ENCODE peak calls at places on chromosomes 2 and 18, in seven cellular contexts. Q is tibial nerve, P is astrocyte, T is fibroblast of lung, U is cardiac muscle cell, Z is HCT116, K is stomach. L is an unnamed sample.

GRCh38 chr2:223786236-223786635 is 51.1 kb downstream of the AP1S3 start:
- DNase-seq in Q (no peak), P (no peak), T (no peak), U (no peak), Z (no peak), K (no peak), L (no peak)

GRCh38 chr2:109507217-109507616 is 106.5 kb downstream of the SEPTIN10 start:
- DNase-seq in Q (no peak), P (no peak), T (no peak), U (no peak), Z (no peak), K (no peak), L (no peak)

GRCh38 chr2:142037051-142037450 is 93.8 kb downstream of the LRP1B start:
- DNase-seq in Q (no peak), P (peak; percentile 80), T (no peak), U (no peak), Z (no peak), K (no peak), L (no peak)

GRCh38 chr2:23700627-23701026 is 226.3 kb downstream of the ATAD2B start:
- DNase-seq in Q (no peak), P (no peak), T (no peak), U (no peak), Z (no peak), K (no peak), L (peak; percentile 16)

GRCh38 chr2:241309684-241310117 is 5.8 kb downstream of the HDLBP start:
- DNase-seq in Q (no peak), P (peak; percentile 74), T (peak; percentile 26), U (peak; percentile 38), Z (no peak), K (peak; percentile 38), L (no peak)

GRCh38 chr2:53211201-53211774 is 556.3 kb upstream of the CHAC2 start:
- DNase-seq in Q (no peak), P (no peak), T (no peak), U (no peak), Z (no peak), K (no peak), L (no peak)

GRCh38 chr18:44887227-44887631 is 206.5 kb downstream of the SETBP1 start:
- DNase-seq in Q (no peak), P (peak; percentile 74), T (no peak), U (peak; percentile 67), Z (no peak), K (peak; percentile 72), L (peak; percentile 79)

GRCh38 chr18:74255022-74255658 is 36.6 kb downstream of the CYB5A start:
- DNase-seq in Q (no peak), P (peak; percentile 56), T (peak; percentile 82), U (peak; percentile 39), Z (no peak), K (peak; percentile 59), L (no peak)

GRCh38 chr2:206736935-206737334 is 18.7 kb upstream of the DYTN start:
- DNase-seq in Q (no peak), P (no peak), T (no peak), U (no peak), Z (no peak), K (no peak), L (no peak)

GRCh38 chr2:46323671-46324207 is 26.5 kb downstream of the EPAS1 start:
- DNase-seq in Q (no peak), P (no peak), T (no peak), U (no peak), Z (no peak), K (no peak), L (no peak)

GRCh38 chr18:48339692-48340091 is 69.5 kb downstream of the ZBTB7C start:
- DNase-seq in Q (no peak), P (no peak), T (no peak), U (no peak), Z (no peak), K (no peak), L (no peak)

GRCh38 chr2:119841550-119841949 is 81.8 kb downstream of the PTPN4 start:
- DNase-seq in Q (no peak), P (no peak), T (peak; percentile 46), U (no peak), Z (no peak), K (no peak), L (no peak)

GRCh38 chr2:239251971-239252370 is 148.8 kb downstream of the HDAC4 start:
- DNase-seq in Q (no peak), P (no peak), T (no peak), U (no peak), Z (no peak), K (no peak), L (no peak)

GRCh38 chr2:52929412-52929811 is 838.2 kb upstream of the CHAC2 start:
- DNase-seq in Q (no peak), P (no peak), T (no peak), U (no peak), Z (no peak), K (no peak), L (no peak)

GRCh38 chr2:9844036-9844483 is 786 bp downstream of the TAF1B start:
- DNase-seq in Q (no peak), P (peak; percentile 30), T (peak; percentile 59), U (peak; percentile 48), Z (no peak), K (no peak), L (no peak)

GRCh38 chr18:12750708-12751502 is 48.1 kb downstream of the PSMG2 start:
- DNase-seq in Q (no peak), P (no peak), T (no peak), U (no peak), Z (no peak), K (no peak), L (no peak)

GRCh38 chr2:36675579-36675978 is 20.9 kb upstream of the VIT start:
- DNase-seq in Q (no peak), P (no peak), T (no peak), U (no peak), Z (no peak), K (no peak), L (no peak)

GRCh38 chr2:121816797-121817196 is 61.3 kb downstream of the TSN start:
- DNase-seq in Q (no peak), P (no peak), T (no peak), U (no peak), Z (no peak), K (no peak), L (peak; percentile 30)

GRCh38 chr2:3449936-3450335 is 69.4 kb downstream of the ADI1 start:
- DNase-seq in Q (no peak), P (no peak), T (no peak), U (no peak), Z (no peak), K (no peak), L (peak; percentile 20)

GRCh38 chr2:179239194-179239593 is 25.4 kb downstream of the SESTD1 start:
- DNase-seq in Q (no peak), P (peak; percentile 43), T (no peak), U (no peak), Z (peak; percentile 69), K (no peak), L (no peak)

GRCh38 chr2:134175834-134176233 is 78.0 kb upstream of the MGAT5 start:
- DNase-seq in Q (no peak), P (no peak), T (no peak), U (no peak), Z (no peak), K (no peak), L (no peak)

GRCh38 chr2:44684559-44684958 is 256.9 kb upstream of the SIX3 start:
- DNase-seq in Q (no peak), P (no peak), T (no peak), U (no peak), Z (no peak), K (no peak), L (no peak)

GRCh38 chr2:113291191-113291590 is 12.5 kb upstream of the PAX8 start:
- DNase-seq in Q (no peak), P (no peak), T (no peak), U (no peak), Z (no peak), K (peak; percentile 60), L (peak; percentile 76)

GRCh38 chr18:306608-307255 is 38.9 kb upstream of the THOC1 start:
- DNase-seq in Q (no peak), P (no peak), T (no peak), U (no peak), Z (no peak), K (no peak), L (no peak)
- H3K4me1 ChIP-seq in Q (no peaks in the 10 kb centered on the region), P (no peaks in the 10 kb centered on the region), T (no peaks in the 10 kb centered on the region), U (peaks cover 14% of the 10 kb centered on the region), Z (no peaks in the 10 kb centered on the region), K (no peaks in the 10 kb centered on the region), L (peaks cover 23% of the 10 kb centered on the region)

GRCh38 chr2:94763318-94763717 is 107.9 kb upstream of the TEKT4 start:
- DNase-seq in Q (no peak), P (no peak), T (no peak), U (no peak), Z (no peak), K (no peak), L (no peak)

GRCh38 chr2:94759211-94759610 is 112.0 kb upstream of the TEKT4 start:
- DNase-seq in Q (no peak), P (no peak), T (no peak), U (no peak), Z (peak; percentile 23), K (no peak), L (no peak)

GRCh38 chr2:94753466-94753998 is 117.7 kb upstream of the TEKT4 start:
- DNase-seq in Q (no peak), P (no peak), T (no peak), U (no peak), Z (no peak), K (no peak), L (no peak)

GRCh38 chr2:94762600-94762999 is 108.6 kb upstream of the TEKT4 start:
- DNase-seq in Q (no peak), P (no peak), T (no peak), U (no peak), Z (no peak), K (no peak), L (no peak)

GRCh38 chr2:94758546-94758945 is 112.7 kb upstream of the TEKT4 start:
- DNase-seq in Q (no peak), P (no peak), T (no peak), U (no peak), Z (no peak), K (no peak), L (no peak)
- H3K9me3 ChIP-seq in Q (no peaks in the 10 kb centered on the region), P (no peaks in the 10 kb centered on the region), T (no peaks in the 10 kb centered on the region), U (peaks cover 4% of the 10 kb centered on the region), Z (no peaks in the 10 kb centered on the region), K (no peaks in the 10 kb centered on the region), L (peaks cover 46% of the 10 kb centered on the region)

GRCh38 chr2:160751021-160751420 is 257.4 kb upstream of the RBMS1 start:
- DNase-seq in Q (no peak), P (peak; percentile 68), T (peak; percentile 32), U (no peak), Z (no peak), K (no peak), L (no peak)
- H3K4me1 ChIP-seq in Q (no peaks in the 10 kb centered on the region), P (peaks cover 38% of the 10 kb centered on the region), T (peaks cover 9% of the 10 kb centered on the region), U (no peaks in the 10 kb centered on the region), Z (peaks cover 15% of the 10 kb centered on the region), K (no peaks in the 10 kb centered on the region), L (no peaks in the 10 kb centered on the region)

DNA sequence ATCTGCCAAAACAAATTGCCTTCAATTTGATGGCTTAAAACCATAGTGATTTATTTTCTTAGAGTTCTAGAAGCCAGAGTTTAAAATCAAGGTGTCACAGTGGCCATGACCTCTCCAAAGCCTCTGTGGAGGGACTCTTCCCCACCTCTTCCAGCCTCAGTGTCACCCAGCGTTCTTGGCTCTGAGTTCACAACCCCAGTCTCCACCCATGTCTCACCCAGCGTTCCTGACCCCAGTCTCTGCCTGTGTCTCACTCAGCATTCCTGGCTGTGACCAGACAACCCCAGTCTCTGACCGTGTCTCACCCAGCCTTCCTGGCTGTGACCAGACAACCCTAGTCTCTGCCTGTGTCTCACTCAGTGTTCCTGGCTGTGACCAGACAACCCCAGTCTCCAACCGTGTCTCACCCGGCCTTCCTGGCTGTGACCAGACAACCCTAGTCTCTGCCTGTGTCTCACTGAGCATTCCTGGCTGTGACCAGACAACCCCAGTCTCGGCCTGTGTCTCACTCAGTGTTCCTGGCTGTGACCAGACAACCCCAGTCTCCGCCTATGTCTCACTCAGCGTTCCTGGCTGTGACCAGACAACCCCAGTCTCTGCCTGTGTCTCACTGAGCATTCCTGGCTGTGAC is 299.3 kb downstream of the GALR1 start:
- DNase-seq in Q (no peak), P (no peak), T (no peak), U (no peak), Z (no peak), K (no peak), L (no peak)
- H3K9me3 ChIP-seq in Q (no peaks in the 10 kb centered on the region), P (peaks cover 8% of the 10 kb centered on the region), T (no peaks in the 10 kb centered on the region), U (no peaks in the 10 kb centered on the region), Z (peaks cover 4% of the 10 kb centered on the region), K (no peaks in the 10 kb centered on the region), L (no peaks in the 10 kb centered on the region)